ENCODE peak calls at places on chromosomes 4 and X, in four cellular contexts. Z, J, H and T are unnamed samples.

GRCh38 chr4:29309050-29309449 is 1411.1 kb upstream of the PCDH7 start:
- DNase-seq in Z (no peak), J (no peak), H (no peak), T (no peak)

GRCh38 chr4:176830971-176831370 is 38.2 kb upstream of the VEGFC start:
- DNase-seq in Z (no peak), J (no peak), H (no peak), T (no peak)

GRCh38 chr4:53586121-53586816 is 5.0 kb downstream of the LNX1 start:
- DNase-seq in Z (no peak), J (no peak), H (no peak), T (no peak)

GRCh38 chrX:2552621-2553297 is 52.0 kb upstream of the DHRSX start:
- DNase-seq in Z (no peak), J (no peak), H (no peak), T (no peak)

GRCh38 chrX:1394731-1395501 is 3.0 kb upstream of the SLC25A6 start:
- DNase-seq in Z (no peak), J (no peak), H (no peak), T (no peak)

GRCh38 chrX:107752714-107753113 is 22.9 kb downstream of the TSC22D3 start:
- DNase-seq in Z (no peak), J (no peak), H (no peak), T (no peak)

GRCh38 chr4:37876156-37876555 is 14.7 kb upstream of the TBC1D1 start:
- DNase-seq in Z (no peak), J (no peak), H (no peak), T (no peak)

GRCh38 chrX:7514871-7515599 is 327.9 kb upstream of the VCX start:
- DNase-seq in Z (no peak), J (no peak), H (no peak), T (no peak)

GRCh38 chr4:30386266-30386895 is 333.8 kb upstream of the PCDH7 start:
- DNase-seq in Z (no peak), J (no peak), H (no peak), T (no peak)

GRCh38 chr4:47065099-47065498 is 33.7 kb downstream of the GABRB1 start:
- DNase-seq in Z (no peak), J (no peak), H (no peak), T (no peak)

GRCh38 chr4:2833671-2834000 is 10.0 kb upstream of the ADD1 start:
- DNase-seq in Z (no peak), J (peak; percentile 12), H (no peak), T (no peak)

GRCh38 chr4:107578321-107578720 is 141.7 kb downstream of the PAPSS1 start:
- DNase-seq in Z (no peak), J (no peak), H (no peak), T (no peak)

GRCh38 chrX:38870386-38870895 is 69.2 kb downstream of the MID1IP1 start:
- DNase-seq in Z (no peak), J (no peak), H (no peak), T (no peak)

GRCh38 chr4:174592985-174593335 is 70.7 kb upstream of the HPGD start:
- DNase-seq in Z (no peak), J (no peak), H (no peak), T (no peak)

GRCh38 chr4:145285928-145286327 is 105.5 kb upstream of the OTUD4 start:
- DNase-seq in Z (no peak), J (no peak), H (no peak), T (no peak)

GRCh38 chr4:5710065-5710961 is 688 bp upstream of the EVC start:
- DNase-seq in Z (no peak), J (peak; percentile 20), H (no peak), T (no peak)

GRCh38 chr4:59664771-59665170 is 1535.4 kb upstream of the ADGRL3 start:
- DNase-seq in Z (no peak), J (no peak), H (no peak), T (no peak)

GRCh38 chrX:18864390-18864920 is 119.5 kb downstream of the PHKA2 start:
- DNase-seq in Z (no peak), J (no peak), H (no peak), T (no peak)

GRCh38 chr4:74109116-74109791 is 10.3 kb upstream of the CXCL2 start:
- DNase-seq in Z (no peak), J (no peak), H (no peak), T (no peak)

GRCh38 chrX:10050481-10050880 is 83.3 kb downstream of the CLDN34 start:
- DNase-seq in Z (no peak), J (no peak), H (no peak), T (no peak)

GRCh38 chr4:122692641-122693520 is 39.6 kb upstream of the BBS12 start:
- DNase-seq in Z (no peak), J (no peak), H (no peak), T (no peak)

GRCh38 chr4:124279741-124280140 is 432.8 kb downstream of the ANKRD50 start:
- DNase-seq in Z (no peak), J (no peak), H (no peak), T (no peak)

GRCh38 chrX:117327306-117327705 is 789.3 kb downstream of the KLHL13 start:
- DNase-seq in Z (no peak), J (no peak), H (no peak), T (no peak)

GRCh38 chr4:38115601-38116000 is 155.4 kb downstream of the PTTG2 start:
- DNase-seq in Z (no peak), J (no peak), H (no peak), T (no peak)

GRCh38 chrX:150036181-150036580 is 97.9 kb upstream of the EOLA2 start:
- DNase-seq in Z (no peak), J (no peak), H (no peak), T (no peak)

GRCh38 chr4:83022724-83023427 is 12.1 kb upstream of the COPS4 start:
- DNase-seq in Z (no peak), J (no peak), H (no peak), T (no peak)

GRCh38 chrX:7926914-7927258 is 327 bp downstream of the PNPLA4 start:
- DNase-seq in Z (no peak), J (no peak), H (no peak), T (peak; percentile 3)

GRCh38 chrX:136879001-136879667 is 1.4 kb downstream of the RBMX start:
- DNase-seq in Z (no peak), J (no peak), H (no peak), T (no peak)

GRCh38 chrX:41720125-41720780 is 3.7 kb upstream of the GPR82 start:
- DNase-seq in Z (peak; percentile 32), J (peak; percentile 22), H (peak; percentile 19), T (peak; percentile 54)

GRCh38 chrX:40581333-40581910 is 652 bp downstream of the ATP6AP2 start:
- DNase-seq in Z (no peak), J (peak; percentile 23), H (no peak), T (no peak)

GRCh38 chr4:149223659-149224058 is 592.0 kb downstream of the IQCM start:
- DNase-seq in Z (no peak), J (no peak), H (no peak), T (no peak)

GRCh38 chr4:29900336-29900735 is 819.8 kb upstream of the PCDH7 start:
- DNase-seq in Z (no peak), J (no peak), H (no peak), T (no peak)

GRCh38 chrX:134670241-134670811 is 12.1 kb upstream of the PLAC1 start:
- DNase-seq in Z (no peak), J (no peak), H (no peak), T (no peak)

GRCh38 chr4:139282375-139283075 is 2.5 kb upstream of the MGARP start:
- DNase-seq in Z (no peak), J (no peak), H (no peak), T (no peak)

GRCh38 chr4:3851211-3851610 is 85.0 kb downstream of the ADRA2C start:
- DNase-seq in Z (no peak), J (no peak), H (no peak), T (no peak)

GRCh38 chr4:106270708-106271107 is 45.3 kb downstream of the TBCK start:
- DNase-seq in Z (no peak), J (no peak), H (no peak), T (no peak)

GRCh38 chr4:123350191-123350544 is 46.4 kb upstream of the SPRY1 start:
- DNase-seq in Z (no peak), J (no peak), H (no peak), T (no peak)

GRCh38 chr4:66294626-66295025 is 624.3 kb upstream of the EPHA5 start:
- DNase-seq in Z (no peak), J (no peak), H (no peak), T (no peak)